ENCODE peak calls at places on chromosomes 7 and 10, in six cellular contexts. T, A, L, S, U and G are unnamed samples.

GRCh38 chr10:114058297-114058696 is 14.6 kb downstream of the ADRB1 start:
- ATAC-seq in T (no peak), A (no peak), L (no peak), S (no peak), U (no peak), G (no peak)

GRCh38 chr10:92690211-92691041 is 671 bp downstream of the HHEX start:
- ATAC-seq in T (peak), A (peak), L (peak), S (peak), U (peak), G (peak)

GRCh38 chr7:106419455-106420182 is 134.8 kb upstream of the NAMPT start:
- ATAC-seq in T (no peak), A (no peak), L (no peak), S (no peak), U (no peak), G (no peak)

GRCh38 chr7:128129224-128129864 is 98.1 kb upstream of the LRRC4 start:
- ATAC-seq in T (no peak), A (no peak), L (no peak), S (no peak), U (no peak), G (no peak)

GRCh38 chr10:71213127-71213616 is 802 bp downstream of the UNC5B start:
- ATAC-seq in T (peak), A (no peak), L (peak), S (no peak), U (peak), G (no peak)

GRCh38 chr10:10482613-10483012 is 535.1 kb upstream of the CELF2 start:
- ATAC-seq in T (no peak), A (no peak), L (no peak), S (no peak), U (no peak), G (no peak)

GRCh38 chr10:121078036-121078435 is 226.9 kb downstream of the WDR11 start:
- ATAC-seq in T (no peak), A (no peak), L (no peak), S (no peak), U (no peak), G (no peak)

GRCh38 chr7:130935564-130936157 is 201.7 kb upstream of the KLF14 start:
- ATAC-seq in T (no peak), A (no peak), L (no peak), S (no peak), U (no peak), G (no peak)

GRCh38 chr10:76437011-76437410 is 1005.6 kb downstream of the LRMDA start:
- ATAC-seq in T (no peak), A (no peak), L (no peak), S (no peak), U (no peak), G (peak)

GRCh38 chr7:90833443-90833842 is 237.3 kb downstream of the CDK14 start:
- ATAC-seq in T (no peak), A (no peak), L (no peak), S (no peak), U (no peak), G (no peak)

GRCh38 chr7:132420527-132420926 is 155.7 kb downstream of the PLXNA4 start:
- ATAC-seq in T (no peak), A (no peak), L (no peak), S (no peak), U (no peak), G (no peak)

GRCh38 chr10:33109788-33110469 is 151.9 kb upstream of the ITGB1 start:
- ATAC-seq in T (no peak), A (no peak), L (no peak), S (peak), U (no peak), G (no peak)

GRCh38 chr7:30157217-30157616 is 22.4 kb downstream of the MTURN start:
- ATAC-seq in T (no peak), A (no peak), L (no peak), S (peak), U (no peak), G (no peak)

GRCh38 chr7:1892011-1892965 is 222.2 kb downstream of the ELFN1 start:
- ATAC-seq in T (peak), A (no peak), L (no peak), S (no peak), U (no peak), G (no peak)

GRCh38 chr7:50595538-50596102 is 30.4 kb upstream of the DDC start:
- ATAC-seq in T (no peak), A (no peak), L (peak), S (no peak), U (peak), G (peak)

GRCh38 chr7:73572767-73573186 is 5.6 kb downstream of the TBL2 start:
- ATAC-seq in T (no peak), A (no peak), L (no peak), S (no peak), U (no peak), G (no peak)

GRCh38 chr10:16987976-16988610 is 141.5 kb downstream of the CUBN start:
- ATAC-seq in T (no peak), A (no peak), L (no peak), S (no peak), U (peak), G (no peak)

GRCh38 chr10:79559726-79560125 is 481 bp downstream of the SFTPA2 start:
- ATAC-seq in T (peak), A (no peak), L (no peak), S (no peak), U (no peak), G (no peak)

GRCh38 chr7:54705436-54705835 is 53.6 kb downstream of the SEC61G start:
- ATAC-seq in T (peak), A (no peak), L (peak), S (no peak), U (no peak), G (no peak)